ENCODE peak calls at places on chromosome 11, in ten cellular contexts. Q is upper lobe of left lung, M is brain microvascular endothelial cell, C is tibial nerve, Y is epithelial cell of prostate, V is heart right ventricle, X is left lung, W is A549, G is HCT116, I is OCI-LY7. R is an unnamed sample.

GRCh38 chr11:117725048-117725734 is 71.8 kb downstream of the DSCAML1 start:
- DNase-seq in X (no peak), Q (no peak), I (no peak), G (no peak), V (no peak), M (no peak), Y (no peak), C (no peak), W (no peak), R (no peak)

GRCh38 chr11:17010851-17011420 is 3.3 kb downstream of the PLEKHA7 start:
- DNase-seq in I (no peak), X (no peak), Y (no peak), M (no peak), G (no peak), C (no peak), W (no peak), V (no peak), Q (no peak), R (no peak)

GRCh38 chr11:28107331-28107725 is 628 bp downstream of the KIF18A start:
- DNase-seq in X (no peak), M (peak), W (no peak), G (no peak), I (peak), C (no peak), Y (no peak), Q (no peak), V (no peak), R (peak)

GRCh38 chr11:64320556-64320955 is 2.6 kb downstream of the PRDX5 start:
- DNase-seq in Q (no peak), C (no peak), I (no peak), X (no peak), G (no peak), Y (no peak), V (no peak), M (no peak), W (no peak), R (no peak)

GRCh38 chr11:75105462-75105925 is 8.8 kb upstream of the OR2AT4 start:
- DNase-seq in Q (no peak), W (peak), C (no peak), X (no peak), G (peak), I (no peak), V (no peak), M (peak), Y (no peak), R (peak)

GRCh38 chr11:15223318-15223717 is 108.6 kb downstream of the INSC start:
- DNase-seq in C (no peak), M (no peak), I (no peak), W (no peak), Y (no peak), X (no peak), V (no peak), G (no peak), Q (no peak), R (no peak)

GRCh38 chr11:45094958-45095690 is 51.3 kb upstream of the PRDM11 start:
- DNase-seq in G (no peak), I (no peak), X (no peak), Q (no peak), C (no peak), V (peak), W (no peak), M (no peak), Y (no peak), R (no peak)

GRCh38 chr11:75204012-75204674 is 36.4 kb upstream of the TPBGL start:
- DNase-seq in C (no peak), Y (no peak), M (no peak), W (no peak), G (no peak), V (no peak), I (no peak), X (no peak), Q (no peak), R (no peak)

GRCh38 chr11:128021304-128022006 is 565.9 kb downstream of the ETS1 start:
- DNase-seq in M (no peak), C (no peak), V (no peak), W (no peak), Q (no peak), G (no peak), X (no peak), Y (no peak), I (no peak), R (peak)

GRCh38 chr11:94130589-94131362 is 2.1 kb downstream of the PANX1 start:
- DNase-seq in Y (no peak), X (no peak), V (no peak), W (no peak), G (no peak), Q (peak), I (no peak), C (peak), M (peak), R (no peak)

GRCh38 chr11:86952933-86953637 is 2.1 kb downstream of the FZD4 start:
- DNase-seq in C (no peak), Q (no peak), X (no peak), Y (no peak), I (no peak), V (no peak), M (peak), W (no peak), G (no peak), R (no peak)

GRCh38 chr11:75389925-75390324 is 9.4 kb upstream of the RPS3 start:
- DNase-seq in M (no peak), Q (no peak), X (no peak), I (no peak), G (no peak), C (no peak), V (no peak), Y (no peak), W (no peak), R (no peak)

GRCh38 chr11:72740562-72741428 is 11.4 kb downstream of the ARAP1 start:
- DNase-seq in Q (peak), X (peak), M (no peak), W (no peak), G (no peak), C (no peak), I (no peak), V (no peak), Y (no peak), R (no peak)

GRCh38 chr11:12182650-12183511 is 72.5 kb downstream of the MICAL2 start:
- DNase-seq in Y (no peak), Q (peak), G (peak), C (no peak), X (no peak), I (no peak), V (no peak), M (peak), W (peak), R (no peak)

GRCh38 chr11:10350341-10350740 is 45.5 kb downstream of the ADM start:
- DNase-seq in I (no peak), M (peak), V (no peak), C (no peak), X (no peak), G (peak), Y (no peak), W (peak), Q (no peak), R (no peak)

GRCh38 chr11:121132211-121132976 is 31.4 kb downstream of the TECTA start:
- DNase-seq in G (peak), W (peak), M (no peak), Y (no peak), V (no peak), I (no peak), C (no peak), X (no peak), Q (no peak), R (no peak)

GRCh38 chr11:32297629-32298028 is 137.7 kb downstream of the WT1 start:
- DNase-seq in Y (no peak), G (peak), V (no peak), X (no peak), I (peak), M (peak), C (no peak), W (peak), Q (no peak), R (peak)

DNA sequence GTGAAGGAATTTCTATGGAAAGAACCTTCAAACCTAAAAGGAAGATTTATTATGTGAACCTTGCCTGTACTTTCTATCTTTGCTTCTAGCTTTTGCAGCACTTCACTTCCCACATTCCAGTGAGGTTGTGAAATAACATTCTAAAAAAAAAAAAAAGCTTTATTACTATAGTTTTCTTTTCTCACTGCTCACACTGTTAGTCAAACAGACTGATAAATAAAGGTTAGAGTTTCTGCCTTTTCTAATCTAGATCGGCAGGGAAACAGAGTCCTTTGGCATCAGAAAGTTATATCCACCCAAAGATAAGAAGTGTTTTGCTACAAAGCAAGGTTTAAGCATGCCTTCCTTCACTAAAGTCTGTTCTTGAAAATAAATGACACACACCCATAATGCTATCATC is 2.8 kb downstream of the AAMDC start:
- DNase-seq in Y (no peak), V (no peak), X (no peak), Q (no peak), W (no peak), G (no peak), M (no peak), C (no peak), I (no peak), R (no peak)
- H3K27ac ChIP-seq in Y (no peak), V (peak), X (peak), Q (no peak), W (no peak), G (no peak), M (no peak), C (no peak), I (no peak), R (no peak)

GRCh38 chr11:35088226-35088625 is 50.7 kb upstream of the CD44 start:
- DNase-seq in M (no peak), Q (no peak), V (no peak), G (no peak), I (no peak), W (no peak), C (no peak), X (no peak), Y (no peak), R (no peak)
- H3K27ac ChIP-seq in M (no peak), Q (no peak), V (peak), G (no peak), I (no peak), W (no peak), C (no peak), X (peak), Y (peak), R (no peak)

DNA sequence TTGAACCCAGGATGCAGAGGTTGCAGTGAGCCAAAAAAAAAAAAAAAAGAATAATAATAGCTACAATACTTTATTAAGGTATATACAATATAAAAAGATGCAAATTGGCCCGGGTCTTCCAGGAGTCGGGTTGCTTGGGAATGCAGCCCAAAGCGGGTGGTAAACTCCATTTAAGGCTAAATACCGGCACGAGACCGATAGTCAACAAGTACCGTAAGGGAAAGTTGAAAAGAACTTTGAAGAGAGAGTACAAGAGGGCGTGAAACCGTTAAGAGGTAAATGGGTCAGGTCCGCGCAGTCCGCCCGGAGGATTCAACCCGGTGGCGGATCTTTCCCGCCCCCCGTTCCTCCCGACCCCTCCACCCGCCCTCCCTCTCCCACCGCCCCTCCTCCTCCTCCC is 143.3 kb downstream of the DLG2 start:
- DNase-seq in I (no peak), M (no peak), C (no peak), V (no peak), W (no peak), Y (no peak), G (no peak), Q (no peak), X (no peak), R (no peak)
- H3K27ac ChIP-seq in I (no peak), M (no peak), C (no peak), V (no peak), W (no peak), Y (no peak), G (no peak), Q (no peak), X (no peak), R (no peak)

DNA sequence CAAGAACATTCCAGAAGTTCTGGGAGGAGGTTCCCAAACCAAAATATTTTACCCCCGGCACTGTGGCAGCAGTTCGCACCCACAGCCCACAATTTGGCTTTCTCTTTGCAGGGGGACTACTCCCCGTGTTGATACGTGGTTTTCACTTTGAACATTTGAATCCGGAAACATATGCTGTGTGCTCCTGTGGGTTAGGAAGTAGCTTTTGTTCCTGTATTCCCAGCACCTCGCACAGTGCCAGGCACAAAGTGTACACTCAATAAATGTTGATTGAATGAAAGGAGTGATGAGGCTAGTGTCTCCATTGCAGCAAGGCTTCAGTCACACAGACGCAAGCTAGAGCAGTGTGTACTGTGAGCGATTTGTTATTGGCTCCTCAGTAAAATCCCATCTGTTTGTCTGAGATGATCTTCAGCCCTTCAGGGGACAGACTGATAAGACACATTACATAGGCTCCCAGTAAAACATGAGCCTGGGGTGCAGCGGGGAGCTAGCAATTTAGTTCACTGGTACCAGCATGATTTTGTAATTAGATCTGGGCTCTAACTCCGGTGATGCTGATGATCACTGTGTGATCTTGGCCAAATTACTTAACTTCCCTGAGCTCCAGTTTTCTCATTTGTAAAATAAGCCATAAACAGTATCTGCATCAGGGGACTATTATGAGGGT is 2.2 kb downstream of the LAYN start:
- DNase-seq in G (no peak), W (no peak), I (no peak), V (no peak), X (no peak), M (no peak), Y (no peak), C (no peak), Q (no peak), R (no peak)
- H3K27ac ChIP-seq in G (no peak), W (no peak), I (no peak), V (peak), X (no peak), M (no peak), Y (no peak), C (no peak), Q (no peak), R (no peak)

GRCh38 chr11:30120045-30120589 is 103.3 kb upstream of the KCNA4 start:
- DNase-seq in G (no peak), Y (no peak), I (no peak), V (no peak), M (no peak), W (no peak), Q (no peak), X (no peak), C (no peak), R (no peak)
- H3K27ac ChIP-seq in G (no peak), Y (no peak), I (no peak), V (no peak), M (no peak), W (no peak), Q (no peak), X (no peak), C (no peak), R (no peak)

GRCh38 chr11:68076371-68077042 is 37.7 kb downstream of the TCIRG1 start:
- DNase-seq in Y (no peak), M (no peak), G (no peak), I (peak), V (no peak), C (no peak), X (no peak), W (no peak), Q (no peak), R (peak)

GRCh38 chr11:68077617-68078592 is 39.1 kb downstream of the TCIRG1 start:
- DNase-seq in Y (no peak), Q (peak), X (no peak), I (no peak), M (no peak), C (no peak), V (no peak), G (no peak), W (no peak), R (no peak)

GRCh38 chr11:68071281-68072048 is 32.6 kb downstream of the TCIRG1 start:
- DNase-seq in W (no peak), Q (no peak), V (no peak), I (no peak), G (no peak), C (no peak), Y (no peak), M (no peak), X (no peak), R (no peak)

GRCh38 chr11:68074584-68075352 is 35.9 kb downstream of the TCIRG1 start:
- DNase-seq in Q (no peak), Y (no peak), I (no peak), C (no peak), M (no peak), V (no peak), G (no peak), X (no peak), W (no peak), R (no peak)
- H3K27ac ChIP-seq in Q (no peak), Y (no peak), I (no peak), C (no peak), M (no peak), V (no peak), G (no peak), X (no peak), W (no peak), R (no peak)

DNA sequence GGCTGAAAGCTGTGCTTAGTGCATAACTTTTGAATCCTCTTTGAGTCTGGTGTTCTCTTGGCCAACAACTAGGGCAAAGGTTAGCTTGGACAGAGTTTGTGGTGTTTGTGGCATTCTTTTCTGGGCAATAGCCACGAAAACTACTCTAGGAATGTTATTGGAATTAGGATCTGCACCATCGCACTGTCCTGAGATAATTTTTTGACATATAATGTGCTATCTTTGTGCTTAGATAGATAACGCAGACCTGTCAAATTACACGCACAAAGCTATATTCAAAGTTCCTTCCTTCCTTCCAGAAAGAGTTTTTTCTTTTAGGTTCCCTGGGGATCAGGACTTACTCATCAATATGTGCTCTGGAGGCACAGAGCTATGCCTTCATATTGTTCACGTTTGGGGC is 166.8 kb upstream of the MTMR2 start:
- DNase-seq in G (no peak), M (peak), V (no peak), X (no peak), C (no peak), Q (no peak), Y (no peak), W (no peak), I (no peak), R (no peak)
- H3K27ac ChIP-seq in G (no peak), M (peak), V (no peak), X (no peak), C (peak), Q (no peak), Y (no peak), W (no peak), I (no peak), R (no peak)